ENCODE peak calls at places on chromosome 14, in nine cellular contexts. L is NCI-H2029; C is heart left ventricle; R is HEK293T; B is HFF-Myc; S is stimulated activated CD8-positive, alpha-beta memory T cell treated with anti-CD3 and anti-CD28 coated beads, Interleukin-4, amount 100 ng/mL, for 4 hours; Z is SW480; I is adipocyte; T is nephron progenitor cell. P is an unnamed sample.

GRCh38 chr14:64940336-64940910 is 2.1 kb downstream of the GPX2 start:
- DNase-seq in C (no peak), R (no peak), B (no peak), T (no peak), S (no peak), L (no peak), Z (no peak), I (no peak), P (no peak)

GRCh38 chr14:23864252-23864651 is 89.3 kb upstream of the DHRS4 start:
- DNase-seq in T (no peak), Z (peak; percentile 25), B (peak; percentile 7), C (no peak), R (no peak), L (no peak), I (no peak), S (no peak), P (no peak)

GRCh38 chr14:23339506-23340268 is 13.0 kb downstream of the SLC22A17 start:
- DNase-seq in Z (no peak), C (no peak), B (no peak), R (no peak), L (no peak), T (no peak), S (no peak), I (no peak), P (no peak)

GRCh38 chr14:71705460-71705859 is 226.8 kb upstream of the RGS6 start:
- DNase-seq in R (no peak), I (no peak), C (no peak), B (no peak), L (no peak), S (no peak), Z (peak; percentile 12), T (no peak), P (no peak)

GRCh38 chr14:105066285-105067071 is 1.2 kb upstream of the GPR132 start:
- DNase-seq in R (no peak), I (no peak), S (no peak), C (no peak), L (no peak), B (no peak), T (no peak), Z (no peak), P (no peak)

GRCh38 chr14:77106666-77107065 is 8.6 kb downstream of the CIPC start:
- DNase-seq in T (no peak), C (no peak), R (no peak), S (no peak), L (no peak), I (no peak), Z (no peak), B (no peak), P (no peak)

GRCh38 chr14:53519137-53519536 is 366.0 kb upstream of the DDHD1 start:
- DNase-seq in B (no peak), S (no peak), I (peak; percentile 52), R (no peak), Z (no peak), C (no peak), L (no peak), T (no peak), P (no peak)

GRCh38 chr14:99758915-99759545 is 34.2 kb upstream of the EML1 start:
- DNase-seq in R (no peak), C (no peak), S (no peak), T (no peak), B (no peak), I (no peak), L (no peak), Z (no peak), P (no peak)

GRCh38 chr14:59630281-59630963 is 53.8 kb upstream of the CCDC175 start:
- DNase-seq in R (peak; percentile 71), B (no peak), S (no peak), I (peak; percentile 1), L (peak; percentile 9), Z (no peak), T (peak; percentile 66), C (no peak), P (no peak)

GRCh38 chr14:77031680-77032482 is 3.4 kb upstream of the IRF2BPL start:
- DNase-seq in L (no peak), S (no peak), R (no peak), I (peak; percentile 87), Z (no peak), B (no peak), C (peak; percentile 65), T (no peak), P (no peak)

GRCh38 chr14:68693926-68694325 is 98.9 kb downstream of the ZFP36L1 start:
- DNase-seq in I (no peak), R (no peak), L (no peak), C (no peak), Z (no peak), T (no peak), S (no peak), B (no peak), P (no peak)

GRCh38 chr14:85622106-85622505 is 92.2 kb downstream of the FLRT2 start:
- DNase-seq in L (no peak), Z (no peak), R (no peak), C (no peak), S (no peak), T (no peak), B (no peak), I (no peak), P (no peak)

GRCh38 chr14:90409209-90409730 is 12.4 kb downstream of the CALM1 start:
- DNase-seq in Z (no peak), L (no peak), C (peak; percentile 81), B (peak; percentile 88), R (no peak), I (peak; percentile 81), S (no peak), T (no peak), P (no peak)

GRCh38 chr14:25953532-25954144 is 644.2 kb downstream of the NOVA1 start:
- DNase-seq in Z (no peak), B (no peak), C (no peak), S (no peak), L (no peak), T (no peak), R (no peak), I (peak; percentile 1), P (no peak)

GRCh38 chr14:104580961-104581360 is 1.4 kb downstream of the C14orf180 start:
- DNase-seq in R (no peak), B (no peak), T (no peak), C (peak; percentile 91), I (no peak), L (peak; percentile 42), Z (no peak), S (no peak), P (no peak)

GRCh38 chr14:36773558-36773957 is 111.9 kb downstream of the PAX9 start:
- DNase-seq in R (no peak), B (no peak), S (no peak), C (no peak), I (peak; percentile 35), Z (no peak), L (no peak), T (no peak), P (no peak)

GRCh38 chr14:50229646-50230045 is 1.7 kb downstream of the SOS2 start:
- DNase-seq in S (no peak), C (no peak), L (no peak), B (no peak), Z (no peak), I (no peak), R (no peak), T (no peak), P (no peak)

P was measured in Panc1.